ENCODE peak calls at places on chromosomes 5 and 9, in seven cellular contexts. M is stomach; X is left ventricle myocardium inferior; S is CD8-positive, alpha-beta T cell; H is body of pancreas; G is fibroblast of lung; I is dorsolateral prefrontal cortex. Q is an unnamed sample.

GRCh38 chr5:11407553-11408145 is 496.6 kb downstream of the CTNND2 start:
- DNase-seq in M (no peak), X (no peak), S (no peak), H (no peak), G (no peak), I (no peak), Q (no peak)

GRCh38 chr5:104998169-104998568 is 1435.6 kb upstream of the NUDT12 start:
- DNase-seq in M (no peak), X (no peak), S (no peak), H (no peak), G (no peak), I (no peak), Q (no peak)

GRCh38 chr5:63164838-63165237 is 586.2 kb downstream of the LRRC70 start:
- DNase-seq in M (no peak), X (no peak), S (no peak), H (no peak), G (no peak), I (no peak), Q (no peak)

GRCh38 chr5:159210306-159210722 is 961 bp upstream of the RNF145 start:
- DNase-seq in M (no peak), X (no peak), S (no peak), H (peak; percentile 4), G (peak; percentile 35), I (no peak), Q (no peak)

GRCh38 chr9:124574944-124575343 is 67.7 kb upstream of the NR5A1 start:
- DNase-seq in M (no peak), X (no peak), S (no peak), H (no peak), G (peak; percentile 31), I (no peak), Q (no peak)

GRCh38 chr5:57662991-57663390 is 180.4 kb upstream of the ACTBL2 start:
- DNase-seq in M (no peak), X (no peak), S (no peak), H (no peak), G (no peak), I (no peak), Q (no peak)

GRCh38 chr5:75886706-75887105 is 169.5 kb upstream of the POC5 start:
- DNase-seq in M (no peak), X (no peak), S (no peak), H (no peak), G (no peak), I (no peak), Q (no peak)

GRCh38 chr5:135759149-135759784 is 75.2 kb upstream of the SLC25A48 start:
- DNase-seq in M (no peak), X (no peak), S (no peak), H (no peak), G (no peak), I (no peak), Q (no peak)

GRCh38 chr9:99582768-99583167 is 238.9 kb upstream of the NR4A3 start:
- DNase-seq in M (no peak), X (no peak), S (no peak), H (no peak), G (no peak), I (no peak), Q (no peak)

GRCh38 chr5:132446621-132447020 is 44.0 kb downstream of the IRF1 start:
- DNase-seq in M (peak; percentile 79), X (peak; percentile 76), S (no peak), H (peak; percentile 87), G (peak; percentile 88), I (peak; percentile 44), Q (peak; percentile 91)

GRCh38 chr5:119386945-119387344 is 31.1 kb downstream of the TNFAIP8 start:
- DNase-seq in M (peak; percentile 27), X (no peak), S (no peak), H (peak; percentile 35), G (peak; percentile 54), I (no peak), Q (no peak)

GRCh38 chr5:53405396-53405795 is 75.0 kb upstream of the FST start:
- DNase-seq in M (no peak), X (no peak), S (no peak), H (no peak), G (peak; percentile 63), I (no peak), Q (no peak)

GRCh38 chr5:168892618-168893017 is 313.4 kb upstream of the PANK3 start:
- DNase-seq in M (no peak), X (no peak), S (no peak), H (no peak), G (no peak), I (no peak), Q (no peak)

GRCh38 chr9:120915854-120916495 is 10.6 kb downstream of the TRAF1 start:
- DNase-seq in M (no peak), X (no peak), S (peak; percentile 68), H (no peak), G (no peak), I (no peak), Q (no peak)

GRCh38 chr9:96376926-96377874 is 6.3 kb downstream of the SLC35D2 start:
- DNase-seq in M (no peak), X (no peak), S (no peak), H (peak; percentile 14), G (peak; percentile 38), I (no peak), Q (no peak)

GRCh38 chr5:132253452-132254320 is 3.8 kb upstream of the PDLIM4 start:
- DNase-seq in M (no peak), X (no peak), S (no peak), H (no peak), G (no peak), I (no peak), Q (no peak)

GRCh38 chr5:73596705-73597328 is 29.2 kb upstream of the ARHGEF28 start:
- DNase-seq in M (no peak), X (no peak), S (no peak), H (peak; percentile 47), G (peak; percentile 45), I (no peak), Q (no peak)

GRCh38 chr9:26166537-26166936 is 488.3 kb upstream of the TUSC1 start:
- DNase-seq in M (no peak), X (no peak), S (no peak), H (no peak), G (no peak), I (no peak), Q (no peak)

GRCh38 chr5:124403281-124403680 is 343.2 kb downstream of the ZNF608 start:
- DNase-seq in M (no peak), X (no peak), S (no peak), H (no peak), G (no peak), I (no peak), Q (no peak)

GRCh38 chr9:129481424-129481823 is 139.5 kb downstream of the C9orf50 start:
- DNase-seq in M (no peak), X (no peak), S (no peak), H (no peak), G (no peak), I (no peak), Q (no peak)

GRCh38 chr9:129480705-129481104 is 140.2 kb downstream of the C9orf50 start:
- DNase-seq in M (no peak), X (no peak), S (no peak), H (no peak), G (no peak), I (no peak), Q (no peak)

GRCh38 chr9:129483467-129484324 is 137.2 kb downstream of the C9orf50 start:
- DNase-seq in M (peak; percentile 85), X (peak; percentile 90), S (peak; percentile 45), H (peak; percentile 87), G (peak; percentile 94), I (peak; percentile 64), Q (peak; percentile 89)

GRCh38 chr9:129482521-129483466 is 138.1 kb downstream of the C9orf50 start:
- DNase-seq in M (peak; percentile 92), X (peak; percentile 89), S (no peak), H (peak; percentile 94), G (peak; percentile 92), I (peak; percentile 81), Q (peak; percentile 87)

DNA sequence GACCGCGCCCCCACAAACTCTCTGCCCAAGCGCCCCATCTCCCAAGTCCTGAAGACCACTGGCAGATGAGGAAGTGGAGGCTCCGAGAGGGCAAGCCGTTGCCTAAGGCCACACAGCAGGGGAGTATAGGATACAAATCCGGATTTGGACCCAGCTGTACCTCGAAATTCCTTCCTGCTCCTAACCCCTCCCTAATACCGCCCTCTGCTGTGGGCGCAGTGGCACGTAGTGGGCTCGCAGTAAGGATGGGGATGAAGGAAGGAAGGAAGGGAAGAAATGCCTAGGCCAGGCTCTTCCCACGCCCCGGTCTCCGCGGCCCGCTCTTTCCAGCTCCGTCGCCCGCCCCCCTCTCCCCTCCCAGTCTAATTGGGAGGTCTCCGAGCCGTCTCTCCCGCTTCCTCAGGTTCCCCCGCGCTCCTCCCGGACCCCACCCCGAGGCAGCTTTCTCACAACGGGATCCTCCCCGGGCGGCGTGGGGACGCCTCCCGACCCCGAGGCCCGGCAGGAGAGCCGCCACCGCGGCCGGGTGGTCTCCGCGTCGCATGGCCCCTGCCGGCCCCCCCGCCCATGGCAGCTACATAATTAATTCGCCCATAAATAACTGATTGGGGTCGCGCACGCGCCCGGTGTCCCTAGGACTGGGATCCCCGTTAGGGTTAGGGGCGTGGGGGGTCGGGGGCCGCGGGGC is 138.9 kb downstream of the C9orf50 start:
- DNase-seq in M (no peak), X (peak; percentile 62), S (no peak), H (peak; percentile 40), G (no peak), I (no peak), Q (no peak)
- TF ChIP-seq CTCF in M (no peak), X (peak; percentile 12), S (no peak), H (no peak), G (peak; percentile 31), I (peak; percentile 17), Q (no peak)

GRCh38 chr5:1882337-1883119 is at the start of gene IRX4:
- DNase-seq in M (no peak), X (no peak), S (no peak), H (no peak), G (peak; percentile 14), I (no peak), Q (no peak)
- H3K4me3 ChIP-seq in M (peak within 1 kb of the TSS; percentile 41), X (peak within 1 kb of the TSS; percentile 71), S (no peak within 1 kb of the TSS), H (no peak within 1 kb of the TSS), G (no peak within 1 kb of the TSS), I (peak within 1 kb of the TSS; percentile 44), Q (peak within 1 kb of the TSS; percentile 55)

GRCh38 chr5:128350705-128351104 is 187.3 kb downstream of the FBN2 start:
- DNase-seq in M (no peak), X (no peak), S (no peak), H (no peak), G (no peak), I (no peak), Q (no peak)
- TF ChIP-seq CTCF in M (no peak), X (no peak), S (no peak), H (no peak), G (no peak), I (no peak), Q (no peak)

GRCh38 chr5:177554474-177555111 is at the start of gene FAM193B:
- DNase-seq in M (peak; percentile 95), X (peak; percentile 93), S (peak; percentile 94), H (peak; percentile 96), G (peak; percentile 89), I (peak; percentile 96), Q (peak; percentile 91)
- H3K4me3 ChIP-seq in M (peak within 1 kb of the TSS; percentile 90), X (peak within 1 kb of the TSS; percentile 92), S (peak within 1 kb of the TSS; percentile 62), H (peak within 1 kb of the TSS; percentile 83), G (peak within 1 kb of the TSS; percentile 84), I (peak within 1 kb of the TSS; percentile 95), Q (peak within 1 kb of the TSS; percentile 86)

DNA sequence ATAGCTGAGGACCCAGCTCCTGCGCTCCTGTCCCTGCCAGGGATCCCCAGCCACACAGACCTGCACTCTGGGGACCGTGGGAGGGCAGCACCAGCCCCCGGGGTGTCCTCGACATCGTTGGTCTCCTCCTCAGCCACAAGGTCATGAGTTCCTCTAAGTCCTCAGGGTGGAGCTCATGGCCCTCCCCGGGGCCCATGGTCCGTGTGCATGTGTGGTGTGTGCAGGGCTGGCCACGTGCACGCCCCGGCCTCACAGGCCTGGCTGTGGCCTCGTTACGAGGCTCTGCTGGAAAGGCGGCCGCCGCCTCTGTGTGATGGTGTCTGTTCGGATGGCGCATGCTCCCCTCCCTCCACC is 16.1 kb upstream of the AJM1 start:
- DNase-seq in M (no peak), X (no peak), S (no peak), H (no peak), G (no peak), I (no peak), Q (no peak)
- TF ChIP-seq CTCF in M (no peak), X (no peak), S (no peak), H (no peak), G (no peak), I (no peak), Q (no peak)

Q was measured in gastrocnemius medialis.